ENCODE peak calls at places on chromosomes 16 and 17, in six cellular contexts. T is ovary, I is GM23248, C is left ventricle myocardium inferior, E is endodermal cell, V is ascending aorta. H is an unnamed sample.
A peak's percentile ranks its signal among the peaks of the same experiment; 100 is the strongest.

GRCh38 chr17:8632087-8632486 is 1.6 kb upstream of the MYH10 start:
- DNase-seq in T (no peak), I (no peak), C (no peak), E (peak; percentile 69), V (no peak), H (no peak)

GRCh38 chr16:72637306-72637705 is 410.6 kb downstream of the ZFHX3 start:
- DNase-seq in T (no peak), I (peak; percentile 84), C (no peak), E (no peak), V (no peak), H (no peak)

GRCh38 chr16:56606071-56606687 is 2.2 kb upstream of the MT2A start:
- DNase-seq in T (peak; percentile 61), I (peak; percentile 89), C (no peak), E (no peak), V (no peak), H (no peak)

GRCh38 chr17:13650096-13650675 is 48.5 kb upstream of the HS3ST3A1 start:
- DNase-seq in T (no peak), I (no peak), C (no peak), E (no peak), V (no peak), H (peak; percentile 62)

GRCh38 chr17:73933164-73933766 is 270.2 kb upstream of the RPL38 start:
- DNase-seq in T (no peak), I (no peak), C (no peak), E (no peak), V (no peak), H (no peak)

GRCh38 chr16:84922351-84923135 is 88.8 kb downstream of the ZDHHC7 start:
- DNase-seq in T (peak; percentile 88), I (no peak), C (peak; percentile 90), E (no peak), V (no peak), H (peak; percentile 96)

GRCh38 chr16:47815655-47816054 is 340.1 kb downstream of the ABCC12 start:
- DNase-seq in T (no peak), I (no peak), C (no peak), E (no peak), V (no peak), H (no peak)

GRCh38 chr16:11379420-11379819 is 34.2 kb downstream of the RMI2 start:
- DNase-seq in T (no peak), I (peak; percentile 43), C (no peak), E (no peak), V (no peak), H (no peak)

GRCh38 chr17:15896277-15896676 is 48.7 kb upstream of the ADORA2B start:
- DNase-seq in T (no peak), I (no peak), C (no peak), E (no peak), V (no peak), H (no peak)

GRCh38 chr16:86679490-86679889 is 101.1 kb downstream of the FOXL1 start:
- DNase-seq in T (no peak), I (no peak), C (no peak), E (no peak), V (no peak), H (no peak)

GRCh38 chr17:1673041-1673790 is 11.5 kb downstream of the PRPF8 start:
- DNase-seq in T (no peak), I (no peak), C (no peak), E (no peak), V (no peak), H (no peak)

GRCh38 chr17:2796164-2797140 is at the start of gene RAP1GAP2:
- DNase-seq in T (no peak), I (no peak), C (peak; percentile 62), E (peak; percentile 66), V (no peak), H (peak; percentile 17)

GRCh38 chr17:28878981-28879380 is 18.6 kb downstream of the FLOT2 start:
- DNase-seq in T (no peak), I (peak; percentile 42), C (no peak), E (peak; percentile 94), V (no peak), H (peak; percentile 58)

GRCh38 chr16:20931066-20931465 is 30.5 kb downstream of the LYRM1 start:
- DNase-seq in T (no peak), I (peak; percentile 54), C (no peak), E (no peak), V (no peak), H (no peak)

GRCh38 chr17:77182205-77182604 is 41.4 kb downstream of the SEC14L1 start:
- DNase-seq in T (no peak), I (no peak), C (no peak), E (no peak), V (no peak), H (no peak)

GRCh38 chr17:27609606-27610303 is 21.2 kb upstream of the LGALS9 start:
- DNase-seq in T (peak; percentile 39), I (peak; percentile 73), C (no peak), E (peak; percentile 85), V (no peak), H (no peak)

GRCh38 chr16:85309656-85310587 is 197.7 kb upstream of the CIBAR2 start:
- DNase-seq in T (no peak), I (no peak), C (peak; percentile 48), E (peak; percentile 81), V (no peak), H (peak; percentile 84)

GRCh38 chr17:688100-688989 is 26.3 kb downstream of the VPS53 start:
- DNase-seq in T (no peak), I (peak; percentile 45), C (no peak), E (peak; percentile 73), V (no peak), H (peak; percentile 43)

GRCh38 chr16:63816304-63816703 is 1305.6 kb downstream of the CDH11 start:
- DNase-seq in T (no peak), I (no peak), C (no peak), E (no peak), V (no peak), H (no peak)
- H3K9me3 ChIP-seq in T (no peaks in the 10 kb centered on the region), I (no peaks in the 10 kb centered on the region), C (peaks cover 4% of the 10 kb centered on the region), E (no peaks in the 10 kb centered on the region), V (no peaks in the 10 kb centered on the region), H (no peaks in the 10 kb centered on the region)

DNA sequence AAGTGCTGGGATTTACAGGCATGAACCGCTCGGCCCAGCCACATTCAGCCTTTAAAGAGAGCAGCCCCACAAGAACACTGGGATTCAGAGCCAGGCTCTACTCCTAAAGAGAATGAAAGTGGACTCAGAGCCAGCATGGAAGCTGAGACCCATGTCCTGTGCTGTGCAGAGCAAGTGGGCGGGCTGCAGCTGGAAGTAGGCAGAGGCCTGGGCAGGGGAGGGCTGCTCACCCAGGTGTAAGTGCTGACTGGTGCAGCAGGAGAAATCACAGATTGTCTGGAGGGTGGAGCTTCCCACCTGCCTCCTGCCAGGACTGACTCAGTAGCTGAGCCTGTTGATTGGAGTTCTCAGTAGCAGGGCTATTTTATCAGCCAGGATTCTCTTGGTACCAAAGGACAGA is 178.7 kb downstream of the KATNIP start:
- DNase-seq in T (no peak), I (no peak), C (no peak), E (no peak), V (no peak), H (no peak)
- H3K4me3 ChIP-seq in T (no peak overlapping the region), I (no peak overlapping the region), C (no peak overlapping the region), E (no peak overlapping the region), V (no peak overlapping the region), H (no peak overlapping the region)

DNA sequence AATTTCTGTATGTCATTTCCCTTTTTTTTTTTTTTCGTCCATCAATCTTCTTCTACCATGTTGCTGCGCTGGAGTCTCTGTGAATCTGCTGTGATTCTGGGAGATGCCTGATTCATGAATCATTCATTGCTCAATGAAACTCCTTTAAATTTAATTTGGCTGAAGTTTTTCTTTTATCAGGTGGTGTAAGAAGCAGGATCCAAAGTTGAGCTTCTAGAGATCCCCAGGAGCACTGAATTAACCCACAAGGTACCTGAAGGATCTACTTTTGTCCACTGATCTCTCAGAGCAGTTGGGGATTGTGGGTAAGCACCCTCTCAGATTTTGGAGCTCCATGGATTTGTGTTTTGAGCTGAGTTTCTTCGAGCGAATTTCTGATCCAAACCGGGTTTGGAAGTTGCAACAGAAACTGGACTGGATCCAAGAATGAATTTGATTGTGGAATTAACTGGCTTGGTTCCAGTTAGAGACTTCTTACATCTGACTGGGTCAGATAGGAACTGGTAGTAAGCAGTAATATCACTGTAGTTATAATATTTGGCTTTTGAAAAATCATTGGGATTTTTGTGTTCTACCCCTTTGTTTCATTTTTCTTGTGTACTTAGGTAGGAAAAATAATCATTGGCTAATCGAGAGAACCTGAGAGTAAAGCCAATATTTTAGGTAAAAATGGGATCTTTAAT is 447.8 kb upstream of the TOM1L1 start:
- DNase-seq in T (no peak), I (peak; percentile 0), C (no peak), E (no peak), V (no peak), H (no peak)
- H3K9me3 ChIP-seq in T (no peaks in the 10 kb centered on the region), I (peaks cover 6% of the 10 kb centered on the region), C (peaks cover 54% of the 10 kb centered on the region), E (peaks cover 63% of the 10 kb centered on the region), V (no peaks in the 10 kb centered on the region), H (no peaks in the 10 kb centered on the region)

GRCh38 chr16:81527477-81528178 is 83.0 kb downstream of the CMIP start:
- DNase-seq in T (no peak), I (no peak), C (no peak), E (no peak), V (no peak), H (no peak)
- H3K4me3 ChIP-seq in T (no peak overlapping the region), I (peak overlapping the region; percentile 10), C (no peak overlapping the region), E (no peak overlapping the region), V (no peak overlapping the region), H (no peak overlapping the region)